ENCODE peak calls at places on chromosomes 7 and 10, in five cellular contexts. A is heart right ventricle, Y is AG04450, T is right cardiac atrium, J is hepatocyte. H is an unnamed sample.

GRCh38 chr10:48457949-48458661 is 146.8 kb downstream of the ARHGAP22 start:
- DNase-seq in Y (no peak), J (no peak), T (peak), A (no peak), H (no peak)

GRCh38 chr10:128604025-128604424 is 477.8 kb upstream of the MKI67 start:
- DNase-seq in J (no peak), T (no peak), Y (no peak), A (no peak), H (no peak)

GRCh38 chr7:106418094-106418493 is 133.3 kb upstream of the NAMPT start:
- DNase-seq in Y (no peak), T (no peak), J (peak), A (no peak), H (peak)

GRCh38 chr10:101939273-101939635 is 95.7 kb upstream of the KCNIP2 start:
- DNase-seq in T (no peak), J (peak), A (no peak), Y (peak), H (peak)

GRCh38 chr7:155796381-155797261 is 15.6 kb downstream of the SHH start:
- DNase-seq in A (peak), Y (no peak), J (peak), T (peak), H (no peak)

GRCh38 chr10:5814110-5815107 is 1.2 kb upstream of the GDI2 start:
- DNase-seq in A (no peak), J (peak), Y (no peak), T (no peak), H (no peak)

GRCh38 chr10:119375574-119376265 is 166.8 kb downstream of the RGS10 start:
- DNase-seq in A (no peak), Y (peak), T (peak), J (peak), H (no peak)

GRCh38 chr10:124367936-124368335 is 50.8 kb downstream of the OAT start:
- DNase-seq in J (no peak), A (no peak), Y (no peak), T (no peak), H (no peak)

GRCh38 chr10:89047397-89047796 is 56.8 kb downstream of the FAS start:
- DNase-seq in A (no peak), Y (no peak), T (no peak), J (no peak), H (no peak)

GRCh38 chr10:52682766-52683165 is 89.8 kb downstream of the MBL2 start:
- DNase-seq in J (peak), A (no peak), T (no peak), Y (no peak), H (no peak)

GRCh38 chr10:19985745-19986144 is 169.5 kb downstream of the PLXDC2 start:
- DNase-seq in A (no peak), J (no peak), Y (no peak), T (no peak), H (no peak)

GRCh38 chr10:101889256-101890210 is 45.9 kb upstream of the KCNIP2 start:
- DNase-seq in A (peak), T (peak), J (peak), Y (peak), H (peak)

GRCh38 chr10:124693396-124693795 is 50.8 kb downstream of the FAM53B start:
- DNase-seq in J (no peak), A (no peak), Y (no peak), T (peak), H (no peak)

GRCh38 chr10:64334084-64334483 is 812.9 kb downstream of the REEP3 start:
- DNase-seq in T (no peak), Y (no peak), A (no peak), J (no peak), H (no peak)

GRCh38 chr10:6279540-6280267 is 77.0 kb downstream of the PFKFB3 start:
- DNase-seq in Y (no peak), A (no peak), T (no peak), J (peak), H (peak)

GRCh38 chr7:101402081-101402779 is 39.6 kb downstream of the COL26A1 start:
- DNase-seq in J (peak), A (no peak), Y (no peak), T (no peak), H (no peak)

GRCh38 chr10:600876-601275 is 88.6 kb downstream of the DIP2C start:
- DNase-seq in T (no peak), Y (no peak), J (no peak), A (no peak), H (no peak)

GRCh38 chr10:104268691-104269645 is at the start of gene GSTO2:
- DNase-seq in Y (peak), A (peak), T (peak), J (peak), H (peak)
- H3K4me3 ChIP-seq in Y (peak), A (peak), T (peak), J (peak), H (peak)

GRCh38 chr7:4690953-4691856 is 9.1 kb downstream of the FOXK1 start:
- DNase-seq in Y (no peak), J (no peak), T (no peak), A (no peak), H (no peak)

GRCh38 chr7:4687956-4688355 is 5.9 kb downstream of the FOXK1 start:
- DNase-seq in T (no peak), A (no peak), J (no peak), Y (no peak), H (no peak)

GRCh38 chr7:4692055-4692454 is 10.0 kb downstream of the FOXK1 start:
- DNase-seq in A (no peak), Y (no peak), T (no peak), J (no peak), H (no peak)

GRCh38 chr7:4689151-4689550 is 7.1 kb downstream of the FOXK1 start:
- DNase-seq in A (no peak), T (no peak), J (no peak), Y (no peak), H (no peak)

GRCh38 chr7:4689668-4690067 is 7.6 kb downstream of the FOXK1 start:
- DNase-seq in Y (no peak), A (no peak), T (no peak), J (no peak), H (no peak)
- H3K4me3 ChIP-seq in Y (no peak), A (no peak), T (no peak), J (no peak), H (no peak)

DNA sequence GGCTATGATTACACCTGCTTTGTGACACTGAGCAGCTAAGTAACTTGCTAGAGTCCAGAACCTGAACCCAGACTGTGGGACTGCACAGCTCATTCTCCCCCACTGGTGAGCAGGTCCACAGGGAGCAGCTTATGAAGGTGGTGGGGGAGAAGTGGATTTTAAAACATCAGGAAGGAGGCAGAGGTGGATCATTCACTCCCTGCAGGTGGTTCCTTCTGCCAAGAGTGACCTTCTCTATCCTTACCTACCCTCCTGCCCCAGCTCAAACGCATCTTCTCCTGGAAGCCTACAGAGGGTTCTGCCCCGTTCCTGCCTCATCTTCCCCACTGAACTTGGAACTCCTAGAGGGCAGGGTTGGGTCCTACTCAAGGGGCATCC is 539 bp upstream of the FAM241B start:
- DNase-seq in A (no peak), Y (no peak), J (no peak), T (no peak), H (no peak)
- H3K4me3 ChIP-seq in A (peak), Y (no peak), J (no peak), T (peak), H (no peak)

DNA sequence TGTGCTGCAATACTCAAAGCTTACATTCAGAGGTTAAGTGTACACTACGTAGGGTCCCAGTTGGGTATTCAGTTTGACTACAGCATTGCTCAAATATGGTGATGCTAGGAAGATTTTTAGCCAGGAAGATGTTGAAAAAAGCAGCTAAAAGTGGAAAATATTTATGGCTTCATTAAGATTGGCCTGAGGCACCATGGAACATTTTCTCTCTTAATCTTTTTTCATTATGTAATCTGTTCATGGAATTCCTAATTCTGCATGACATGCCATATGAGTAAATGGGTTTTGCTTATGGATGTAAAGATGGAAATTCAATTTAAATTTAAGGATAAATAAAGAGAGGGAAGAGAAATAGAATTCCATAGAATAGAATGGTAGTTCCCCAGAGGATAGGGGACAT is 71.9 kb upstream of the ABCB5 start:
- DNase-seq in A (no peak), Y (no peak), J (no peak), T (no peak), H (no peak)
- H3K4me3 ChIP-seq in A (no peak), Y (no peak), J (no peak), T (no peak), H (no peak)

DNA sequence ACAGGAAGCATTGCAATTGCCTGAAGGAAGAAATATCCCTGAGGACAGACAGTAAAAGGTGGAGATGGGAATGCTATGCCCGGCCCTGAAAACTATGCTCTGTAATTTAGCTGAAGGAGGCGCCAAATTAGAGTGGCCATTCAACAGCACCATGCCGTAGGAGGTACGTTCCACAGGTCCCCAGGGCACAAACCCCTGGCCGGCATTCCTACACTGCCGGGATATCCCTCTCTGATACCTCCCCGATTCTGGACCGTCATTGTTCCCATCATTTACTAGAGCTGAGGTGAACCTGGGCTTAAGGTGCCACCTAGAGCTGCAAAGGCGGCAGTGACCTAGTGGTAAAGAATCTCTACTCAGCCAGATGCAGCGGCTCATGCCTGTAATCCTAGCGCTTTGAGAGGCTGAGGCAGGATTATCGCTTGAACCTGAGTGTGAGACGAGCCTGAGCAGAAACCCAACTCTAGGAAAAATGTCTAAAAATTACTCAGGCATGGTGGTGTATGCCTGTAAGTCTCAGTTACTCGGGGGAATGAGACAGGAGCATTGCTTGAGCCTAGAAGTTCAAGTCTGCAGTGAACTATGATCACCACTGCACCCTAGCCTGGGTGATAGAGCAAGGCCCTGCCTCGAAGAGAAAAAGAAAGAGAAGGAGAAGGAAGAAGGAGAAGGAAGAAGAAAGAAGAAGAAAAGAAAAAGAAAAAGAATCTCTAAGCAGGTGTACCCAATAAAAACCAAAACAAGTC is 53.0 kb upstream of the TNKS2 start:
- DNase-seq in T (peak), J (peak), Y (no peak), A (no peak), H (no peak)
- H3K4me3 ChIP-seq in T (no peak), J (no peak), Y (no peak), A (no peak), H (no peak)

DNA sequence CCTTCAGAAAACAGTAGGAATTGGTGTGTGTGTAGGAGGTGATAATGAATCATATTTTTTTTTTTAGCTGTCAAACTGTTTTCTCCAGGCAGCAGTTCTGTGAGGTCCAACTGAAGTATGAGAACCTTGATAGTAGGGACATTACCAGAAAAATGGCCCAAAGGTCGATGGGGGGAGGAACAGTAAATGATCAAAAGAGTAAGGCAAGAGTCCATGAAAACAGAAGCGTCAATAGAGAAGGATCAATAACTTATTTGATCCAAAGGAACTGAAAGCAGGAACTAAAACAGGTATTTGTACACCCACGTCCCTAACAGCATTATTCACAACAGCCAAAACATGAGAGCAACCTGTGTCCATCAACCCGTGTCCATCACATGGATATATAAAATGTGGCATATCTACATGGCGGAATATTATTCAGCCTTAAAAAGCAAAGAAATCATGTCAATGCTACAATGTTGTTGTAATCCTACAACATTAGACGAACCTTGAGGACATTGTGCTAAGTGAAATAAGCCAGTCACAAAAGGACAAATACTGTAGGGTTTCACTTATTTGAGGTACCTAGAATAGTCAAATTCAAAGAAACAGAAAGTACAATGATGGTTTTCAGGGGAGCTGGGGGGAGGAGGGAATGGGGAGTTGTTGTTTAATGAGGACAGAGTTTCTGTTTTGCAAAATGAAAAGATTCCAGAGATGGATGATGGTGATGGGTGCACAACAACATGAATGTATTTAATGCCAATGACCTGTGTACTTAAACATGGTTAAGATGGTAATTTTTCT is 214.0 kb upstream of the KLF14 start:
- DNase-seq in J (no peak), A (no peak), T (no peak), Y (no peak), H (no peak)
- H3K4me3 ChIP-seq in J (no peak), A (no peak), T (no peak), Y (no peak), H (no peak)

DNA sequence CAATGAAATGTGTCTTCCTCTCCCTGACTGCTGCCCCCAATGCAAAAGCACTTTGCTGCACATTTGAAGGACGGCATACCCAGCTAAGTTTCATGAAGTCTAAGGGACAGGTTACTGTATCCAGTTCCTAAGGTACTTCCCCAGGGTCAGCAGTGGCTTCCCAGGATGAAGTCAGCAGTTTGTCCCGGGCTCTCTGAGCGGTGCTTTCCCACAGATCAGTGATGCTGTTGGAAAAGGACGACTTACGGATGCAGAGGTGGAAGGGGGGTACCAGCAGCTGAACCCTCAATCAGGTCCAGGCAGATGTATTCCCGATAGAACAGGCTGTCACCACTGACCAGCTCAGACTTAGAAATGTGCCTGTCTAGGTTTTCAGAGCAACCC is 303.5 kb downstream of the PRPF18 start:
- DNase-seq in J (no peak), Y (no peak), A (no peak), T (no peak), H (no peak)
- H3K4me3 ChIP-seq in J (no peak), Y (peak), A (peak), T (peak), H (peak)

DNA sequence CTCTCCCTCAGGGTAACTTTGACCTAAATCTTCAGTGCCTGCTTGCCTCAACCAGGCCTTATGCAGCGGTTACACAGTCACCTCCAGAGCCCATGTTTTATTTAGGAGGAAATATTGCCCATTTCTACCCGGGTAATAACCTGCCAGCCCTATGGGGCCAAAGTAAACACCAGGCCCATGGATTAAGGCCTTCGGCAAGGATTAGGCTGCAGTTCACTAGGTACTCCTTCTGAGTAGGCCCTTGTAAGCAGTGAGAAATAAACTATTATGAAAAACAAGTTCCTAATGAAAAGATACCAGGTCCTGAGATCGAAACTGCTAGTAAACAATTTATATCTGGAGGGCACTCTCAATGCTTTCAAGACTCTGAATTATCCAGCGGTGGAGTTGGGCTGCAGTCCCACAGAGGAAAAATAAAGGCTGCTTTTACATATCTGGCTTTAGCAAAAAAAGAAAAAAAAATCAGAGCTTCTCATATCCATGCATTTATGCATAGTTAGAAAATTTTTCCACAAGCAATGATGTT is 3.7 kb upstream of the HOXA10 start:
- DNase-seq in J (no peak), Y (no peak), T (no peak), A (no peak), H (no peak)
- H3K4me3 ChIP-seq in J (peak), Y (no peak), T (no peak), A (no peak), H (peak)

GRCh38 chr7:130273081-130273699 is 6.5 kb downstream of the CPA2 start:
- DNase-seq in T (peak), J (peak), A (no peak), Y (peak), H (peak)
- H3K4me3 ChIP-seq in T (peak), J (no peak), A (peak), Y (no peak), H (peak)

GRCh38 chr10:80144302-80145131 is 12.0 kb downstream of the PLAC9 start:
- DNase-seq in A (no peak), T (peak), Y (no peak), J (no peak), H (no peak)
- H3K4me3 ChIP-seq in A (peak), T (no peak), Y (no peak), J (no peak), H (no peak)